ENCODE peak calls at places on chromosome 16, in nine cellular contexts. H is GM13976; V is CD8-positive, alpha-beta memory T cell; E is stimulated activated CD8-positive, alpha-beta memory T cell treated with anti-CD3 and anti-CD28 coated beads, Interleukin-4, amount 100 ng/mL, for 1 hour; Y is fibroblast of the conjunctiva; N is non-pigmented ciliary epithelial cell; O is AG10803; K is activated effector memory CD4-positive, alpha-beta T cell treated with Interleukin-2 at 50 U/mL for 16 hours; S is central memory CD8-positive, alpha-beta T cell. B is an unnamed sample.

GRCh38 chr16:58022601-58023371 is 2.8 kb upstream of the MMP15 start:
- DNase-seq in H (no peak), V (no peak), E (no peak), Y (peak), N (no peak), O (peak), K (no peak), S (no peak), B (no peak)

GRCh38 chr16:82459580-82460256 is 167.1 kb upstream of the CDH13 start:
- DNase-seq in H (no peak), V (no peak), E (no peak), Y (no peak), N (no peak), O (no peak), K (no peak), S (no peak), B (no peak)

GRCh38 chr16:79328327-79329162 is 272.0 kb downstream of the MAF start:
- DNase-seq in H (no peak), V (no peak), E (no peak), Y (no peak), N (no peak), O (no peak), K (no peak), S (no peak), B (no peak)

GRCh38 chr16:5709889-5710288 is 612.3 kb upstream of the EEF2KMT start:
- DNase-seq in H (no peak), V (no peak), E (no peak), Y (no peak), N (no peak), O (no peak), K (no peak), S (no peak), B (no peak)

GRCh38 chr16:88785106-88785924 is at the start of gene PIEZO1:
- DNase-seq in H (peak), V (peak), E (peak), Y (no peak), N (no peak), O (peak), K (peak), S (peak), B (peak)

GRCh38 chr16:10988164-10988803 is 43.9 kb downstream of the CLEC16A start:
- DNase-seq in H (peak), V (no peak), E (no peak), Y (no peak), N (no peak), O (no peak), K (peak), S (no peak), B (no peak)

GRCh38 chr16:81170824-81171223 is 67.7 kb upstream of the BCO1 start:
- DNase-seq in H (no peak), V (no peak), E (no peak), Y (no peak), N (no peak), O (no peak), K (no peak), S (no peak), B (no peak)

GRCh38 chr16:35391328-35391727 is 1931.9 kb downstream of the TP53TG3F start:
- DNase-seq in H (no peak), V (no peak), E (no peak), Y (no peak), N (no peak), O (peak), K (no peak), S (no peak), B (no peak)

GRCh38 chr16:25771812-25772568 is 80.2 kb downstream of the HS3ST4 start:
- DNase-seq in H (no peak), V (no peak), E (no peak), Y (no peak), N (no peak), O (no peak), K (no peak), S (no peak), B (no peak)

GRCh38 chr16:83574388-83574787 is 233.4 kb upstream of the HSBP1 start:
- DNase-seq in H (no peak), V (no peak), E (no peak), Y (no peak), N (peak), O (peak), K (no peak), S (no peak), B (no peak)

GRCh38 chr16:56348168-56349085 is 76.9 kb downstream of the AMFR start:
- DNase-seq in H (no peak), V (no peak), E (no peak), Y (no peak), N (no peak), O (no peak), K (no peak), S (no peak), B (no peak)

GRCh38 chr16:76535-77272 is 1.3 kb upstream of the MPG start:
- DNase-seq in H (peak), V (no peak), E (no peak), Y (peak), N (no peak), O (peak), K (no peak), S (no peak), B (no peak)

GRCh38 chr16:17414421-17414820 is 56.3 kb downstream of the XYLT1 start:
- DNase-seq in H (peak), V (no peak), E (no peak), Y (no peak), N (no peak), O (no peak), K (no peak), S (no peak), B (no peak)

GRCh38 chr16:2586241-2586640 is 48.4 kb downstream of the PDPK1 start:
- DNase-seq in H (peak), V (no peak), E (no peak), Y (no peak), N (no peak), O (no peak), K (no peak), S (no peak), B (no peak)

GRCh38 chr16:4415538-4416199 is 727 bp downstream of the CORO7 start:
- DNase-seq in H (peak), V (peak), E (no peak), Y (no peak), N (no peak), O (no peak), K (peak), S (peak), B (peak)

B was measured in naive thymus-derived CD8-positive, alpha-beta T cell.